ENCODE peak calls at places on chromosome 4, in nine cellular contexts. R is tibial artery, U is neuronal stem cell, G is esophagus squamous epithelium, J is right atrium auricular region, E is heart right ventricle, B is neural progenitor cell, O is left ventricle myocardium inferior, S is ovary. Z is an unnamed sample.

GRCh38 chr4:141486375-141486997 is 149.9 kb upstream of the IL15 start:
- DNase-seq in S (no peak), R (no peak), J (no peak), E (no peak), U (no peak), O (no peak), G (no peak), B (no peak), Z (no peak)

GRCh38 chr4:91681544-91681943 is 622.2 kb upstream of the GRID2 start:
- DNase-seq in U (no peak), B (peak), S (no peak), R (no peak), J (no peak), O (no peak), E (no peak), G (no peak), Z (no peak)

GRCh38 chr4:8571702-8572685 is 8.2 kb upstream of the GPR78 start:
- DNase-seq in O (no peak), G (no peak), S (peak), U (no peak), E (no peak), J (no peak), B (no peak), R (peak), Z (no peak)

GRCh38 chr4:113584407-113585150 is 177.0 kb downstream of the CAMK2D start:
- DNase-seq in R (no peak), E (no peak), U (no peak), G (no peak), S (no peak), B (peak), J (no peak), O (no peak), Z (no peak)

GRCh38 chr4:26124753-26125236 is 196.0 kb upstream of the RBPJ start:
- DNase-seq in R (no peak), B (no peak), U (no peak), J (no peak), S (no peak), G (no peak), O (no peak), E (no peak), Z (no peak)

GRCh38 chr4:10160280-10160856 is 43.8 kb upstream of the WDR1 start:
- DNase-seq in S (no peak), O (no peak), R (no peak), J (no peak), B (peak), E (no peak), G (no peak), U (no peak), Z (no peak)

GRCh38 chr4:45350438-45350837 is 624.1 kb upstream of the GNPDA2 start:
- DNase-seq in B (no peak), E (no peak), O (no peak), S (no peak), R (no peak), U (no peak), G (no peak), J (no peak), Z (no peak)

GRCh38 chr4:38503689-38504395 is 160.2 kb upstream of the KLF3 start:
- DNase-seq in J (no peak), S (no peak), U (no peak), R (no peak), O (no peak), G (no peak), B (no peak), E (no peak), Z (no peak)

GRCh38 chr4:93751410-93751809 is 77.1 kb upstream of the ATOH1 start:
- DNase-seq in U (no peak), E (no peak), J (no peak), S (no peak), O (no peak), G (no peak), R (no peak), B (no peak), Z (no peak)

GRCh38 chr4:183823394-183823793 is 81.7 kb upstream of the STOX2 start:
- DNase-seq in G (no peak), B (peak), O (peak), U (no peak), S (no peak), E (peak), R (no peak), J (peak), Z (no peak)

GRCh38 chr4:153282023-153282422 is 62.5 kb upstream of the MND1 start:
- DNase-seq in B (no peak), U (no peak), G (no peak), R (no peak), O (no peak), J (no peak), E (no peak), S (no peak), Z (no peak)

GRCh38 chr4:154491731-154492249 is at the start of gene DCHS2:
- DNase-seq in J (no peak), B (peak), O (peak), G (no peak), U (peak), E (peak), S (peak), R (no peak), Z (no peak)

GRCh38 chr4:104859601-104860000 is 287.1 kb upstream of the TET2 start:
- DNase-seq in G (no peak), U (peak), S (no peak), O (no peak), E (no peak), R (no peak), J (no peak), B (peak), Z (no peak)

GRCh38 chr4:86935833-86936721 is 1.3 kb downstream of the AFF1 start:
- DNase-seq in S (peak), E (peak), O (peak), B (peak), J (peak), R (peak), U (peak), G (no peak), Z (no peak)

GRCh38 chr4:38092701-38093100 is 132.5 kb downstream of the PTTG2 start:
- DNase-seq in O (no peak), U (no peak), G (no peak), S (no peak), J (no peak), B (no peak), R (no peak), E (no peak), Z (no peak)

GRCh38 chr4:137203601-137204000 is 328.7 kb downstream of the PCDH18 start:
- DNase-seq in O (no peak), R (no peak), U (no peak), B (no peak), E (no peak), S (no peak), J (no peak), G (no peak), Z (no peak)

GRCh38 chr4:16761031-16761430 is 137.4 kb downstream of the LDB2 start:
- DNase-seq in R (no peak), G (no peak), B (no peak), U (no peak), J (no peak), S (no peak), O (no peak), E (no peak), Z (no peak)

GRCh38 chr4:104879367-104879766 is 267.3 kb upstream of the TET2 start:
- DNase-seq in E (no peak), B (no peak), G (no peak), S (no peak), R (no peak), J (no peak), U (no peak), O (no peak), Z (no peak)

GRCh38 chr4:78069309-78069708 is 12.2 kb downstream of the FRAS1 start:
- DNase-seq in J (no peak), O (no peak), B (no peak), U (no peak), S (no peak), E (no peak), G (no peak), R (no peak), Z (no peak)

GRCh38 chr4:172953896-172954568 is 214.6 kb upstream of the GALNT7 start:
- DNase-seq in O (no peak), E (no peak), B (no peak), R (no peak), G (no peak), J (no peak), U (no peak), S (no peak), Z (no peak)

GRCh38 chr4:183035726-183036415 is 63.2 kb upstream of the WWC2 start:
- DNase-seq in G (no peak), S (no peak), B (peak), O (no peak), E (no peak), U (no peak), J (no peak), R (no peak), Z (no peak)

GRCh38 chr4:53043900-53044650 is 182.0 kb downstream of the RASL11B start:
- DNase-seq in R (no peak), E (no peak), U (no peak), J (no peak), B (no peak), S (no peak), G (no peak), O (no peak), Z (no peak)

GRCh38 chr4:114561590-114561989 is 37.0 kb upstream of the UGT8 start:
- DNase-seq in O (no peak), G (no peak), J (no peak), U (no peak), B (no peak), E (no peak), R (no peak), S (no peak), Z (no peak)

GRCh38 chr4:118962540-118962939 is 73.9 kb downstream of the SYNPO2 start:
- DNase-seq in J (no peak), E (no peak), B (no peak), O (no peak), R (no peak), G (no peak), S (no peak), U (no peak), Z (no peak)

GRCh38 chr4:159291176-159291575 is 188.3 kb downstream of the RAPGEF2 start:
- DNase-seq in G (no peak), E (no peak), J (no peak), O (no peak), U (no peak), R (no peak), S (no peak), B (no peak), Z (no peak)

GRCh38 chr4:16092682-16093319 is 9.0 kb upstream of the PROM1 start:
- DNase-seq in O (no peak), U (no peak), J (no peak), E (no peak), B (peak), S (no peak), G (no peak), R (no peak), Z (no peak)

GRCh38 chr4:83138979-83139378 is 24.4 kb upstream of the PLAC8 start:
- DNase-seq in G (no peak), U (no peak), B (no peak), O (no peak), R (no peak), J (no peak), E (no peak), S (no peak), Z (no peak)

GRCh38 chr4:4714330-4714729 is 145.1 kb upstream of the MSX1 start:
- DNase-seq in E (no peak), S (no peak), R (no peak), G (no peak), U (no peak), J (no peak), B (no peak), O (no peak), Z (no peak)

GRCh38 chr4:175469519-175469918 is 342.5 kb downstream of the GPM6A start:
- DNase-seq in S (no peak), J (no peak), E (no peak), G (no peak), R (no peak), U (no peak), B (peak), O (no peak), Z (no peak)

GRCh38 chr4:73862357-73862756 is 6.8 kb upstream of the CXCL1 start:
- DNase-seq in G (no peak), R (no peak), O (no peak), S (no peak), E (no peak), U (no peak), J (no peak), B (no peak), Z (no peak)

GRCh38 chr4:176156656-176157055 is 38.7 kb downstream of the SPATA4 start:
- DNase-seq in R (no peak), U (no peak), B (no peak), G (no peak), S (no peak), J (no peak), O (no peak), E (no peak), Z (no peak)

GRCh38 chr4:149218672-149219071 is 597.0 kb downstream of the IQCM start:
- DNase-seq in E (no peak), J (no peak), U (no peak), B (no peak), G (no peak), R (no peak), O (no peak), S (no peak), Z (no peak)

GRCh38 chr4:14428125-14428524 is 574.2 kb upstream of the CPEB2 start:
- DNase-seq in R (no peak), O (no peak), E (no peak), B (no peak), G (no peak), S (no peak), J (no peak), U (no peak), Z (no peak)
- H3K27ac ChIP-seq in R (no peak), O (no peak), E (no peak), B (no peak), G (no peak), S (no peak), J (no peak), U (no peak), Z (no peak)

GRCh38 chr4:51845055-51845426 is 2.1 kb downstream of the DCUN1D4 start:
- DNase-seq in R (no peak), S (no peak), O (no peak), G (no peak), U (no peak), J (no peak), B (no peak), E (no peak), Z (no peak)
- H3K27ac ChIP-seq in R (peak), S (no peak), O (peak), G (peak), U (peak), J (peak), B (peak), E (peak), Z (peak)

DNA sequence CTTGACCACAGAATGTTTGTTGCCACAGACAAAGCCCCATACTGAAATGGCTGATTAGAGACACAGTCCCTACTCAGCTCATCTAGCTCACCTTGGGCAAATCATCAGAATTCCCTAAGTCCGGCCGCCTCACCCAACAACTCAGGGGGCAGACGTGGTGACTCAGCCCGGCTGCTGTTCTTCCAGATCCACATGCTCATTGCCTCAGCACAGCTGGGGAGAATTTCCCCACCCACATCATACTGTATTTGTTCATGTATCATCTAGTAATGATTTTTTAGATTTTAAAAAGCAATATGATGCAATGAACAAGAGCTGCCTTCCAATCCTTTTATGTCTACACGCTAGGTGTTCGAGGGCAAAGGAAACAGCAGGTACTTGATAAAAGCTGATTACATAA is 333.8 kb upstream of the TENM3 start:
- DNase-seq in E (no peak), O (no peak), G (no peak), J (no peak), R (no peak), S (no peak), U (no peak), B (no peak), Z (no peak)
- H3K27ac ChIP-seq in E (no peak), O (no peak), G (no peak), J (no peak), R (no peak), S (no peak), U (no peak), B (no peak), Z (no peak)

GRCh38 chr4:138659041-138659565 is 356.5 kb upstream of the NOCT start:
- DNase-seq in J (no peak), S (no peak), E (no peak), U (no peak), G (no peak), B (peak), O (no peak), R (no peak), Z (no peak)
- H3K27ac ChIP-seq in J (no peak), S (no peak), E (no peak), U (no peak), G (no peak), B (no peak), O (no peak), R (no peak), Z (no peak)

Z was measured in caudate nucleus.